ENCODE peak calls at places on chromosomes 1 and 21, in five cellular contexts. V is Caco-2, Z is A549, J is ovary, U is breast epithelium. B is an unnamed sample.

GRCh38 chr1:94994805-94995204 is 67.9 kb upstream of the CNN3 start:
- DNase-seq in U (no peak), J (no peak), V (no peak), Z (no peak), B (no peak)

GRCh38 chr1:21931171-21932093 is 5.7 kb downstream of the HSPG2 start:
- DNase-seq in V (peak; percentile 92), Z (peak; percentile 46), J (peak; percentile 72), U (peak; percentile 82), B (peak; percentile 64)

GRCh38 chr1:2787163-2787911 is 14.2 kb downstream of the TTC34 start:
- DNase-seq in J (peak; percentile 3), Z (no peak), V (peak; percentile 16), U (no peak), B (peak; percentile 51)

GRCh38 chr21:41817228-41817627 is 50.4 kb upstream of the RIPK4 start:
- DNase-seq in J (peak; percentile 40), V (peak; percentile 70), U (peak; percentile 65), Z (peak; percentile 59), B (peak; percentile 58)

GRCh38 chr1:247332901-247333361 is 1.3 kb upstream of the ZNF496 start:
- DNase-seq in U (peak; percentile 45), Z (no peak), V (no peak), J (no peak), B (peak; percentile 33)

GRCh38 chr1:210681158-210681557 is 352.5 kb downstream of the HHAT start:
- DNase-seq in V (no peak), J (no peak), Z (no peak), U (no peak), B (no peak)

GRCh38 chr1:193060938-193061337 is 1.5 kb downstream of the RO60 start:
- DNase-seq in J (no peak), V (no peak), Z (peak; percentile 13), U (no peak), B (no peak)

GRCh38 chr1:116772648-116773045 is 18.4 kb downstream of the CD2 start:
- DNase-seq in J (no peak), V (no peak), Z (no peak), U (no peak), B (no peak)

GRCh38 chr1:204587621-204588020 is 71.4 kb downstream of the MDM4 start:
- DNase-seq in U (no peak), V (no peak), J (no peak), Z (no peak), B (no peak)

GRCh38 chr1:177948336-177948972 is 21.4 kb downstream of the SEC16B start:
- DNase-seq in V (peak; percentile 58), U (peak; percentile 47), Z (peak; percentile 66), J (peak; percentile 49), B (no peak)

GRCh38 chr1:158283965-158284364 is 5.8 kb upstream of the CD1C start:
- DNase-seq in J (no peak), Z (no peak), V (no peak), U (no peak), B (no peak)

GRCh38 chr1:175193339-175193950 is 869 bp upstream of the KIAA0040 start:
- DNase-seq in Z (no peak), U (no peak), V (no peak), J (no peak), B (no peak)

GRCh38 chr1:200561856-200562214 is 58.7 kb downstream of the KIF14 start:
- DNase-seq in J (no peak), Z (no peak), U (no peak), V (no peak), B (no peak)

GRCh38 chr1:230542054-230542453 is 100.2 kb upstream of the COG2 start:
- DNase-seq in U (no peak), V (no peak), J (no peak), Z (no peak), B (no peak)

GRCh38 chr1:79259390-79260336 is 253.1 kb upstream of the ADGRL4 start:
- DNase-seq in J (no peak), Z (peak; percentile 6), U (no peak), V (no peak), B (no peak)

GRCh38 chr1:25566730-25567341 is 23.4 kb downstream of the LDLRAP1 start:
- DNase-seq in Z (no peak), U (peak; percentile 56), V (no peak), J (peak; percentile 62), B (no peak)

GRCh38 chr1:172149377-172149776 is 271.1 kb upstream of the C1orf105 start:
- DNase-seq in V (no peak), Z (no peak), J (no peak), U (no peak), B (no peak)

GRCh38 chr1:38608202-38608864 is 251.2 kb downstream of the RRAGC start:
- DNase-seq in Z (no peak), V (no peak), U (no peak), J (no peak), B (no peak)

GRCh38 chr1:59276317-59276914 is 20.5 kb upstream of the FGGY start:
- DNase-seq in U (no peak), Z (no peak), J (no peak), V (no peak), B (no peak)

GRCh38 chr1:22919341-22920025 is 53.2 kb downstream of the LACTBL1 start:
- DNase-seq in U (no peak), J (no peak), Z (no peak), V (no peak), B (no peak)

GRCh38 chr1:28259935-28260802 is 851 bp downstream of the SESN2 start:
- DNase-seq in U (peak; percentile 73), Z (peak; percentile 22), V (peak; percentile 71), J (peak; percentile 88), B (peak; percentile 78)

GRCh38 chr1:55694297-55694696 is 479.1 kb upstream of the USP24 start:
- DNase-seq in U (peak; percentile 24), Z (no peak), J (no peak), V (no peak), B (peak; percentile 52)

GRCh38 chr21:30340714-30341573 is 3.5 kb upstream of the KRTAP27-1 start:
- DNase-seq in J (no peak), V (peak; percentile 43), U (no peak), Z (peak; percentile 0), B (no peak)

GRCh38 chr1:234325878-234326492 is 47.3 kb upstream of the COA6 start:
- DNase-seq in V (no peak), U (no peak), J (no peak), Z (no peak), B (no peak)

GRCh38 chr1:174786760-174787159 is 213.0 kb upstream of the CACYBP start:
- DNase-seq in U (no peak), V (no peak), J (no peak), Z (no peak), B (no peak)

GRCh38 chr1:201795066-201795465 is 33.9 kb upstream of the IPO9 start:
- DNase-seq in Z (no peak), V (no peak), U (no peak), J (no peak), B (no peak)

GRCh38 chr1:117231748-117232373 is 21.1 kb upstream of the VTCN1 start:
- DNase-seq in V (no peak), Z (no peak), J (no peak), U (peak; percentile 50), B (no peak)

GRCh38 chr1:21848524-21849174 is 36.6 kb downstream of the LDLRAD2 start:
- DNase-seq in U (no peak), Z (no peak), V (no peak), J (no peak), B (no peak)

GRCh38 chr21:15564907-15565306 is 164.9 kb upstream of the USP25 start:
- DNase-seq in V (peak; percentile 35), Z (no peak), U (no peak), J (no peak), B (no peak)

GRCh38 chr21:18722193-18722592 is 318.6 kb upstream of the TMPRSS15 start:
- DNase-seq in V (no peak), U (no peak), Z (no peak), J (no peak), B (no peak)

GRCh38 chr1:149917590-149918144 is at the start of gene SV2A:
- DNase-seq in J (no peak), U (peak; percentile 38), Z (no peak), V (no peak), B (no peak)

GRCh38 chr1:224933584-224933983 is 4.1 kb downstream of the DNAH14 start:
- DNase-seq in V (no peak), U (no peak), J (no peak), Z (no peak), B (no peak)
- H3K9me3 ChIP-seq in V (peaks cover 33% of the 10 kb centered on the region), U (peaks cover 40% of the 10 kb centered on the region), J (no peaks in the 10 kb centered on the region), Z (peaks cover 59% of the 10 kb centered on the region), B (peaks cover 8% of the 10 kb centered on the region)

GRCh38 chr21:45365608-45366241 is 39.2 kb upstream of the COL18A1 start:
- DNase-seq in U (no peak), Z (peak; percentile 67), J (no peak), V (peak; percentile 89), B (peak; percentile 36)

GRCh38 chr21:45365186-45365607 is 39.8 kb upstream of the COL18A1 start:
- DNase-seq in U (no peak), J (no peak), V (no peak), Z (no peak), B (peak; percentile 44)

GRCh38 chr21:45364464-45365185 is 40.3 kb upstream of the COL18A1 start:
- DNase-seq in Z (peak; percentile 48), V (no peak), U (peak; percentile 47), J (no peak), B (peak; percentile 29)

GRCh38 chr21:45362748-45363145 is 42.2 kb upstream of the COL18A1 start:
- DNase-seq in V (no peak), U (no peak), J (no peak), Z (no peak), B (no peak)

DNA sequence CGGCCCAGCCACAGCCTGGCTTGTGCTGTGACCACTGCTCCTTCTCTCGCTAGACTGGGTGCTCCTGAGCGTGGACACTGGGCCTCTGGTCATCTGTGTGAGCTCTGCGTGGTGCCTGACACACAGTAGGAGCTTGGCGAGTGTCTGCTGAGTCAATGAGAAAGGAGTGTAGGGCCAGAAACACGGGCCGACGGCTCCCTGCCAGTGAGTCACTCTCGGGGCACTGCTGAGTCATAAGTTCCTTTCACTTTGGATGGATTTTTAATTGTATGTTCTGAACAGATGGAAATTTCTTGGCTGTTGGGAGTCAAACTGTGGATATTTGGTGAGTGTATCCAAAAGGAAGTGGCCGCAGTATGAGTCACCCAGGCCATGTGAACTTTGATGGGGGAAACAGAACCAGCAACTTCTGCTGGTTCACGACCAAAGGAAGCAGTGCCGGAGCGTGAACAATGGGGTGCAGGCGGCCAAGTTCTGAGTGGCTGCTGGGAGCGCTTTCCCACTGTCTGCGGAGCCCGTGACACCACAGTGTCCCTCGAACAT is 41.0 kb upstream of the COL18A1 start:
- DNase-seq in U (peak; percentile 86), Z (peak; percentile 86), J (peak; percentile 87), V (no peak), B (peak; percentile 66)
- H3K4me3 ChIP-seq in U (peak overlapping the region; percentile 50), Z (peak overlapping the region; percentile 28), J (no peak overlapping the region), V (no peak overlapping the region), B (no peak overlapping the region)

GRCh38 chr1:226736001-226736907 is 2.8 kb downstream of the ITPKB start:
- DNase-seq in U (no peak), V (no peak), Z (no peak), J (no peak), B (no peak)
- H3K4me1 ChIP-seq in U (peaks cover 16% of the 10 kb centered on the region), V (peaks cover 3% of the 10 kb centered on the region), Z (peaks cover 5% of the 10 kb centered on the region), J (peaks cover 14% of the 10 kb centered on the region), B (peaks cover 6% of the 10 kb centered on the region)

DNA sequence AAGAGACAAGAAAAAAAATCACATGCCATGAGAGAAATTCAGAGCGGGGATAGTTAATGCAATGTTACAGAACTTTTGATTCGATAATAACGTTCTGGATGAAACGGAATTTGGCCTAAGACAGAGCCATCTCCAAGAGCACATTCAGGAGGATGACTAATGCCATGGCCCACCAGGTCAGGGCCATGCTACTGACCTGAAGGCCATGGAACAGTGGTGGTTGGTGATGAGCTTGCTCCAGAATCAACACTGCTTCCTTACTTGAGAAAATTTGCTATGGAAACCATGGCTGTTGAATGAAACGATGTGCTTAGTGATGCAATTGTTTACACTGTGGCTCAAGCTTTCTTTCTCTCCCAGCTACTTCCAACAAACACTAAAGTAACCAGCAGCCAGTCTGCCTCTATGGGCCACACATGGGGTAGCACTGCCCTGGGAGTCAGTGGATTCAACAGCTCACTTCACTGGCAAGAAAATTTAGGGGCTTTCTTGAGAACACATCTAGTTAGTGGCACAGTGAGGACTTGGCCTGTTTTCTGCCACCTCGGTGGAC is 299.1 kb downstream of the PCP4 start:
- DNase-seq in Z (no peak), V (no peak), J (no peak), U (no peak), B (no peak)
- H3K9me3 ChIP-seq in Z (no peaks in the 10 kb centered on the region), V (no peaks in the 10 kb centered on the region), J (no peaks in the 10 kb centered on the region), U (no peaks in the 10 kb centered on the region), B (no peaks in the 10 kb centered on the region)

B was measured in pancreas.